ENCODE peak calls at places on chromosomes 12 and 14, in eight cellular contexts. One of them, this sample, is unnamed.

GRCh38 chr14:28875937-28876910 is 109.6 kb downstream of the FOXG1 start:
- DNase-seq in neural crest cell: no peak
- DNase-seq in Peyer's patch: no peak
- DNase-seq in GM20000: no peak
- DNase-seq in WTC11: no peak
- DNase-seq in MM.1S: no peak
- DNase-seq in mucosa of descending colon: no peak
- DNase-seq in fibroblast of mammary gland: no peak
- DNase-seq in this sample: no peak

GRCh38 chr14:105375635-105376057 is 22.7 kb upstream of the TEX22 start:
- DNase-seq in MM.1S: no peak
- DNase-seq in GM20000: no peak
- DNase-seq in Peyer's patch: no peak
- DNase-seq in neural crest cell: no peak
- DNase-seq in WTC11: no peak
- DNase-seq in fibroblast of mammary gland: peak
- DNase-seq in mucosa of descending colon: no peak
- DNase-seq in this sample: no peak

GRCh38 chr12:16526693-16527092 is 79.3 kb downstream of the LMO3 start:
- DNase-seq in neural crest cell: no peak
- DNase-seq in mucosa of descending colon: no peak
- DNase-seq in GM20000: no peak
- DNase-seq in Peyer's patch: no peak
- DNase-seq in WTC11: no peak
- DNase-seq in MM.1S: no peak
- DNase-seq in fibroblast of mammary gland: peak
- DNase-seq in this sample: no peak

GRCh38 chr12:95623554-95624170 is 72.4 kb upstream of the USP44 start:
- DNase-seq in mucosa of descending colon: peak
- DNase-seq in Peyer's patch: peak
- DNase-seq in fibroblast of mammary gland: peak
- DNase-seq in MM.1S: peak
- DNase-seq in WTC11: peak
- DNase-seq in neural crest cell: peak
- DNase-seq in GM20000: peak
- DNase-seq in this sample: peak

GRCh38 chr12:24948452-24948815 is 467 bp downstream of the BCAT1 start:
- DNase-seq in WTC11: no peak
- DNase-seq in mucosa of descending colon: no peak
- DNase-seq in MM.1S: peak
- DNase-seq in GM20000: peak
- DNase-seq in Peyer's patch: no peak
- DNase-seq in neural crest cell: peak
- DNase-seq in fibroblast of mammary gland: peak
- DNase-seq in this sample: no peak

GRCh38 chr12:58148405-58148804 is 207.0 kb downstream of the ATP23 start:
- DNase-seq in WTC11: no peak
- DNase-seq in Peyer's patch: no peak
- DNase-seq in GM20000: no peak
- DNase-seq in mucosa of descending colon: no peak
- DNase-seq in fibroblast of mammary gland: peak
- DNase-seq in MM.1S: no peak
- DNase-seq in neural crest cell: no peak
- DNase-seq in this sample: no peak

GRCh38 chr14:105074601-105075053 is 9.4 kb upstream of the GPR132 start:
- DNase-seq in MM.1S: no peak
- DNase-seq in WTC11: no peak
- DNase-seq in fibroblast of mammary gland: no peak
- DNase-seq in mucosa of descending colon: no peak
- DNase-seq in Peyer's patch: peak
- DNase-seq in neural crest cell: no peak
- DNase-seq in GM20000: no peak
- DNase-seq in this sample: no peak

GRCh38 chr14:93375673-93376156 is 28.7 kb downstream of the COX8C start:
- DNase-seq in Peyer's patch: no peak
- DNase-seq in neural crest cell: no peak
- DNase-seq in WTC11: no peak
- DNase-seq in fibroblast of mammary gland: no peak
- DNase-seq in MM.1S: peak
- DNase-seq in GM20000: peak
- DNase-seq in mucosa of descending colon: no peak
- DNase-seq in this sample: no peak

GRCh38 chr12:122871851-122872785 is 23.8 kb downstream of the VPS37B start:
- DNase-seq in Peyer's patch: peak
- DNase-seq in GM20000: peak
- DNase-seq in WTC11: peak
- DNase-seq in neural crest cell: peak
- DNase-seq in MM.1S: peak
- DNase-seq in fibroblast of mammary gland: peak
- DNase-seq in mucosa of descending colon: peak
- DNase-seq in this sample: no peak

GRCh38 chr12:12612403-12612802 is 727 bp downstream of the CREBL2 start:
- DNase-seq in WTC11: no peak
- DNase-seq in Peyer's patch: no peak
- DNase-seq in GM20000: peak
- DNase-seq in mucosa of descending colon: no peak
- DNase-seq in MM.1S: peak
- DNase-seq in neural crest cell: peak
- DNase-seq in fibroblast of mammary gland: peak
- DNase-seq in this sample: no peak

GRCh38 chr14:54877703-54878021 is 25.0 kb downstream of the GCH1 start:
- DNase-seq in neural crest cell: no peak
- DNase-seq in GM20000: no peak
- DNase-seq in mucosa of descending colon: no peak
- DNase-seq in WTC11: peak
- DNase-seq in fibroblast of mammary gland: no peak
- DNase-seq in MM.1S: no peak
- DNase-seq in Peyer's patch: no peak
- DNase-seq in this sample: no peak

GRCh38 chr14:54877015-54877702 is 25.5 kb downstream of the GCH1 start:
- DNase-seq in WTC11: no peak
- DNase-seq in mucosa of descending colon: no peak
- DNase-seq in Peyer's patch: no peak
- DNase-seq in GM20000: no peak
- DNase-seq in MM.1S: no peak
- DNase-seq in neural crest cell: no peak
- DNase-seq in fibroblast of mammary gland: peak
- DNase-seq in this sample: no peak

GRCh38 chr14:54882521-54882920 is 20.1 kb downstream of the GCH1 start:
- DNase-seq in mucosa of descending colon: no peak
- DNase-seq in Peyer's patch: no peak
- DNase-seq in fibroblast of mammary gland: no peak
- DNase-seq in WTC11: no peak
- DNase-seq in MM.1S: no peak
- DNase-seq in neural crest cell: no peak
- DNase-seq in GM20000: no peak
- DNase-seq in this sample: no peak

GRCh38 chr14:54881761-54882401 is 20.7 kb downstream of the GCH1 start:
- DNase-seq in Peyer's patch: no peak
- DNase-seq in WTC11: no peak
- DNase-seq in fibroblast of mammary gland: peak
- DNase-seq in MM.1S: peak
- DNase-seq in GM20000: peak
- DNase-seq in mucosa of descending colon: no peak
- DNase-seq in neural crest cell: no peak
- DNase-seq in this sample: no peak

DNA sequence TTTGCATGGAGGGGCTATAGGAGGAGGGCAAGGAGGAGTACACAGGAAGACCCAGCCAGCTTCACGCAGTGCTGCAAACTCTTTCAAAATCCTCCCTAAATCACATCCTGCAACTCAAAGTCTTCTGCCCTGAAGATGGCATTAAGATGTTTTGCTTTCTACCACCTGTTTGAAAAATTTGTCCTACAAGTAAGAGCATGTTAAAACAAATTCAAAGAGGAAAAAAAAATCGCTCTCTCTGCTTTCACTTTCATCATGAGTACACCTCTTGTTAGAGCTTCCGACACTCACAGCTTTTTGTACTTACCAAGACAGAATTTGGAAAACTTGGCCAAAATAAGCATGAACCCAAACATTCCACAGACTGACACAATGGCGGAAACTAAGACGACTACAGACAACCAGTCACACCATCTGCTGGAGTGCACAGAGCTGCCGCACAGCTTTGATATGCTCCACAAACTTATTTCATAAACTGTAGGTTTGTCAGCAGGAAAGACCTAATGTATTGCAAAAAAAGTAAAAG is 21.3 kb downstream of the GCH1 start:
- DNase-seq in neural crest cell: no peak
- DNase-seq in fibroblast of mammary gland: peak
- DNase-seq in MM.1S: peak
- DNase-seq in WTC11: no peak
- DNase-seq in Peyer's patch: no peak
- DNase-seq in GM20000: peak
- DNase-seq in mucosa of descending colon: no peak
- DNase-seq in this sample: no peak
- TF ChIP-seq CTCF in neural crest cell: no peak
- TF ChIP-seq CTCF in fibroblast of mammary gland: no peak
- TF ChIP-seq CTCF in MM.1S: no peak
- TF ChIP-seq CTCF in WTC11: no peak
- TF ChIP-seq CTCF in Peyer's patch: no peak
- TF ChIP-seq CTCF in GM20000: no peak
- TF ChIP-seq CTCF in mucosa of descending colon: no peak
- TF ChIP-seq CTCF in this sample: no peak

GRCh38 chr14:21852061-21852664 is 178.5 kb upstream of the OR4E1 start:
- DNase-seq in mucosa of descending colon: peak
- DNase-seq in neural crest cell: peak
- DNase-seq in fibroblast of mammary gland: peak
- DNase-seq in GM20000: peak
- DNase-seq in Peyer's patch: no peak
- DNase-seq in MM.1S: peak
- DNase-seq in WTC11: peak
- DNase-seq in this sample: peak

GRCh38 chr14:21840765-21841164 is 167.1 kb upstream of the OR4E1 start:
- DNase-seq in Peyer's patch: no peak
- DNase-seq in MM.1S: no peak
- DNase-seq in WTC11: no peak
- DNase-seq in mucosa of descending colon: no peak
- DNase-seq in neural crest cell: no peak
- DNase-seq in fibroblast of mammary gland: no peak
- DNase-seq in GM20000: no peak
- DNase-seq in this sample: no peak

DNA sequence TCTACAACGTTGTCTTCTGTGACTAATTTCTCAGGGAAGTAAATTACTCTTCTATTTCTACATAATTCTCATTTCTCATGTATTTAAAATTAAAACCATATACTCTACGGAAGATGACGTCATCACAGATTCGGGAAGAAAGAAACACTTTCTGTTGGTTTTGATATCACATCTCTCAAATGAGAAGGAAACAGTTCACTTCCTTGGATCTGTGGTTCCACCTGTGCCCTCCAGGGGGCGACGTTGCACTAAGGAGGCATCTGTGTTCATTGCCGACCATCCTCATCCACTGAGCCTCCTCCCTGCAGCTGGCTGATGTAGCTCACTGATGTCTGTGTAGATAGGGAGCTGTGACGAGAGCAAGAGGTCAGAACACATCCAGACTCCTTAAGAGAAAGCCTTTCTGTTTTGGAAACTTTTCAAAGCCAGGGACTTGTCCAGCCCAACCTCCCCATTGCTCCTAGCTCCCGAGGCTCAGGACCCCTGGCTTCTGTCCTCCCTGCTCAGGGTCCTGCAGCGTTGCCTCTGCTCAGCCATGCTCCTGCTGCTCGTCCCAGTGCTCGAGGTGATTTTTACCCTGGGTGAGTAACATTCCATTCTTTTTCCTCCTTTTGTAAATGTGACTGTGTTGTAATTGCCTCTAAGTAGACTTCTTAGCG is 172.7 kb upstream of the OR4E1 start:
- DNase-seq in WTC11: peak
- DNase-seq in fibroblast of mammary gland: peak
- DNase-seq in GM20000: peak
- DNase-seq in mucosa of descending colon: peak
- DNase-seq in Peyer's patch: no peak
- DNase-seq in MM.1S: peak
- DNase-seq in neural crest cell: peak
- DNase-seq in this sample: no peak
- TF ChIP-seq CTCF in WTC11: peak
- TF ChIP-seq CTCF in fibroblast of mammary gland: peak
- TF ChIP-seq CTCF in GM20000: peak
- TF ChIP-seq CTCF in mucosa of descending colon: peak
- TF ChIP-seq CTCF in Peyer's patch: peak
- TF ChIP-seq CTCF in MM.1S: peak
- TF ChIP-seq CTCF in neural crest cell: peak
- TF ChIP-seq CTCF in this sample: peak

GRCh38 chr14:73935666-73936065 is 14.2 kb downstream of the FAM161B start:
- DNase-seq in fibroblast of mammary gland: peak
- DNase-seq in MM.1S: no peak
- DNase-seq in neural crest cell: no peak
- DNase-seq in GM20000: no peak
- DNase-seq in mucosa of descending colon: no peak
- DNase-seq in Peyer's patch: no peak
- DNase-seq in WTC11: no peak
- DNase-seq in this sample: no peak
- TF ChIP-seq CTCF in fibroblast of mammary gland: peak
- TF ChIP-seq CTCF in MM.1S: peak
- TF ChIP-seq CTCF in neural crest cell: peak
- TF ChIP-seq CTCF in GM20000: no peak
- TF ChIP-seq CTCF in mucosa of descending colon: no peak
- TF ChIP-seq CTCF in Peyer's patch: peak
- TF ChIP-seq CTCF in WTC11: no peak
- TF ChIP-seq CTCF in this sample: peak

GRCh38 chr12:46677749-46678148 is 148.0 kb downstream of the SLC38A4 start:
- DNase-seq in Peyer's patch: no peak
- DNase-seq in fibroblast of mammary gland: peak
- DNase-seq in MM.1S: no peak
- DNase-seq in mucosa of descending colon: no peak
- DNase-seq in neural crest cell: no peak
- DNase-seq in GM20000: no peak
- DNase-seq in WTC11: no peak
- DNase-seq in this sample: no peak
- TF ChIP-seq CTCF in Peyer's patch: peak
- TF ChIP-seq CTCF in fibroblast of mammary gland: peak
- TF ChIP-seq CTCF in MM.1S: no peak
- TF ChIP-seq CTCF in mucosa of descending colon: no peak
- TF ChIP-seq CTCF in neural crest cell: peak
- TF ChIP-seq CTCF in GM20000: no peak
- TF ChIP-seq CTCF in WTC11: no peak
- TF ChIP-seq CTCF in this sample: no peak

GRCh38 chr12:3587402-3588013 is 96.5 kb downstream of the PRMT8 start:
- DNase-seq in WTC11: no peak
- DNase-seq in GM20000: no peak
- DNase-seq in MM.1S: no peak
- DNase-seq in fibroblast of mammary gland: no peak
- DNase-seq in mucosa of descending colon: no peak
- DNase-seq in Peyer's patch: no peak
- DNase-seq in neural crest cell: no peak
- DNase-seq in this sample: no peak
- TF ChIP-seq CTCF in WTC11: no peak
- TF ChIP-seq CTCF in GM20000: no peak
- TF ChIP-seq CTCF in MM.1S: no peak
- TF ChIP-seq CTCF in fibroblast of mammary gland: no peak
- TF ChIP-seq CTCF in mucosa of descending colon: no peak
- TF ChIP-seq CTCF in Peyer's patch: no peak
- TF ChIP-seq CTCF in neural crest cell: no peak
- TF ChIP-seq CTCF in this sample: no peak

DNA sequence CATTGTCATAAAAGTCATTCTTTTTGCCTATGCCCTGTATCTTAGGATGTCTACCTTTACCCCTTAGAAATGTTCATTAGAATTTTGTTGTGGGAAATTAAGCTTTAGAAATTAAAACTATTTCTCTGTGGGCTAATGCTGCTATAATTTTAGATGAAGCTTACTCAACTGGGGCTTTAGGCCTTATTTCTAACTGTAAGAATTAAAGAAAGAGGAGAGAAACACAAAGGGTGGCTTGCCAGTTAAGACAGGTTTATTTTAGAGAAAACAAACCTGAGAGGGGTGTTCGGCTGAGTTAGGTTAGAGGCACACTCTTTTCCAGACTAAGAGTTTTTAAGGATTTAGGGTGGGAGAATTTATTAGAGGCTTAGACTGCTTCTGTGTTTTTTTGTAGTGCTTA is 6.4 kb downstream of the TRIP11 start:
- DNase-seq in MM.1S: no peak
- DNase-seq in Peyer's patch: no peak
- DNase-seq in fibroblast of mammary gland: no peak
- DNase-seq in GM20000: no peak
- DNase-seq in neural crest cell: no peak
- DNase-seq in WTC11: no peak
- DNase-seq in mucosa of descending colon: no peak
- DNase-seq in this sample: no peak
- TF ChIP-seq CTCF in MM.1S: no peak
- TF ChIP-seq CTCF in Peyer's patch: no peak
- TF ChIP-seq CTCF in fibroblast of mammary gland: no peak
- TF ChIP-seq CTCF in GM20000: no peak
- TF ChIP-seq CTCF in neural crest cell: no peak
- TF ChIP-seq CTCF in WTC11: no peak
- TF ChIP-seq CTCF in mucosa of descending colon: no peak
- TF ChIP-seq CTCF in this sample: no peak

This sample was measured in mesothelial cell of epicardium.